ENCODE peak calls at places on chromosomes 1 and 21, in nine cellular contexts. C, F, W, U, P, Y, L, K and A are unnamed samples.

GRCh38 chr1:61318319-61319125 is 236.2 kb downstream of the NFIA start:
- DNase-seq in Y (peak; percentile 12), L (no peak), F (no peak), K (peak; percentile 68), W (no peak), C (peak; percentile 21), U (peak; percentile 64), P (no peak), A (no peak)

GRCh38 chr1:90211101-90211500 is 216.2 kb downstream of the ZNF326 start:
- DNase-seq in W (no peak), P (no peak), L (no peak), K (no peak), C (no peak), U (no peak), F (no peak), Y (no peak), A (no peak)

GRCh38 chr1:85344256-85344694 is 67.8 kb upstream of the BCL10 start:
- DNase-seq in C (no peak), P (no peak), U (peak; percentile 74), L (no peak), F (no peak), W (no peak), Y (no peak), K (peak; percentile 63), A (no peak)

GRCh38 chr1:158328424-158328823 is 2.9 kb downstream of the CD1B start:
- DNase-seq in F (no peak), K (no peak), L (no peak), P (no peak), C (no peak), U (no peak), Y (no peak), W (no peak), A (no peak)

GRCh38 chr21:32817206-32817605 is 45.7 kb upstream of the PAXBP1 start:
- DNase-seq in P (no peak), L (no peak), W (no peak), K (no peak), U (no peak), F (no peak), C (no peak), Y (no peak), A (no peak)

GRCh38 chr1:91799863-91800262 is 86.1 kb downstream of the TGFBR3 start:
- DNase-seq in Y (no peak), C (no peak), U (no peak), L (no peak), P (no peak), W (no peak), K (no peak), F (no peak), A (no peak)

GRCh38 chr1:184260382-184260781 is 126.4 kb upstream of the C1orf21 start:
- DNase-seq in U (peak; percentile 91), K (no peak), P (no peak), L (peak; percentile 76), C (no peak), F (no peak), Y (no peak), W (no peak), A (peak; percentile 38)

GRCh38 chr1:1928231-1929101 is 9.4 kb upstream of the TMEM52 start:
- DNase-seq in Y (no peak), L (no peak), K (no peak), U (no peak), W (peak; percentile 30), F (no peak), P (no peak), C (no peak), A (no peak)

GRCh38 chr1:38941527-38942019 is at the start of gene RHBDL2:
- DNase-seq in L (no peak), W (peak; percentile 52), C (no peak), P (no peak), F (no peak), Y (no peak), K (no peak), U (peak; percentile 19), A (no peak)